ENCODE peak calls at places on chromosomes 5 and 9, in ten cellular contexts. One of them, this sample, is unnamed.
A peak's percentile ranks its signal among the peaks of the same experiment; 100 is the strongest.

GRCh38 chr9:130172858-130173461 is 756 bp downstream of the NCS1 start:
- DNase-seq in bronchial epithelial cell: no peak
- DNase-seq in CMK: no peak
- DNase-seq in T follicular helper cell: peak; percentile 10
- DNase-seq in tibial artery: peak; percentile 83
- DNase-seq in stimulated activated CD8-positive, alpha-beta memory T cell treated with anti-CD3 and anti-CD28 coated beads, Interleukin-4, amount 100 ng/mL, for 48 hours: peak; percentile 60
- DNase-seq in upper lobe of right lung: no peak
- DNase-seq in Calu3: peak; percentile 18
- DNase-seq in HCT116: no peak
- DNase-seq in effector memory CD4-positive, alpha-beta T cell: peak; percentile 54
- DNase-seq in this sample: no peak

GRCh38 chr5:1312993-1313833 is 18.3 kb upstream of the TERT start:
- DNase-seq in bronchial epithelial cell: no peak
- DNase-seq in CMK: no peak
- DNase-seq in T follicular helper cell: no peak
- DNase-seq in tibial artery: peak; percentile 48
- DNase-seq in stimulated activated CD8-positive, alpha-beta memory T cell treated with anti-CD3 and anti-CD28 coated beads, Interleukin-4, amount 100 ng/mL, for 48 hours: peak; percentile 45
- DNase-seq in upper lobe of right lung: peak; percentile 54
- DNase-seq in Calu3: no peak
- DNase-seq in HCT116: no peak
- DNase-seq in effector memory CD4-positive, alpha-beta T cell: no peak
- DNase-seq in this sample: peak; percentile 62

GRCh38 chr5:60945760-60946253 is 802 bp downstream of the NDUFAF2 start:
- DNase-seq in bronchial epithelial cell: peak; percentile 52
- DNase-seq in CMK: no peak
- DNase-seq in T follicular helper cell: peak; percentile 2
- DNase-seq in tibial artery: peak; percentile 69
- DNase-seq in stimulated activated CD8-positive, alpha-beta memory T cell treated with anti-CD3 and anti-CD28 coated beads, Interleukin-4, amount 100 ng/mL, for 48 hours: no peak
- DNase-seq in upper lobe of right lung: no peak
- DNase-seq in Calu3: no peak
- DNase-seq in HCT116: no peak
- DNase-seq in effector memory CD4-positive, alpha-beta T cell: no peak
- DNase-seq in this sample: no peak

GRCh38 chr5:110625376-110625999 is 101.0 kb downstream of the TMEM232 start:
- DNase-seq in bronchial epithelial cell: peak; percentile 37
- DNase-seq in CMK: no peak
- DNase-seq in T follicular helper cell: no peak
- DNase-seq in tibial artery: no peak
- DNase-seq in stimulated activated CD8-positive, alpha-beta memory T cell treated with anti-CD3 and anti-CD28 coated beads, Interleukin-4, amount 100 ng/mL, for 48 hours: no peak
- DNase-seq in upper lobe of right lung: no peak
- DNase-seq in Calu3: no peak
- DNase-seq in HCT116: peak; percentile 22
- DNase-seq in effector memory CD4-positive, alpha-beta T cell: no peak
- DNase-seq in this sample: no peak

GRCh38 chr5:139708877-139709586 is 60.9 kb downstream of the CXXC5 start:
- DNase-seq in bronchial epithelial cell: peak; percentile 28
- DNase-seq in CMK: peak; percentile 93
- DNase-seq in T follicular helper cell: no peak
- DNase-seq in tibial artery: peak; percentile 91
- DNase-seq in stimulated activated CD8-positive, alpha-beta memory T cell treated with anti-CD3 and anti-CD28 coated beads, Interleukin-4, amount 100 ng/mL, for 48 hours: no peak
- DNase-seq in upper lobe of right lung: peak; percentile 71
- DNase-seq in Calu3: no peak
- DNase-seq in HCT116: no peak
- DNase-seq in effector memory CD4-positive, alpha-beta T cell: no peak
- DNase-seq in this sample: no peak

GRCh38 chr5:87120518-87121314 is 147.0 kb upstream of the RASA1 start:
- DNase-seq in bronchial epithelial cell: peak; percentile 100
- DNase-seq in CMK: no peak
- DNase-seq in T follicular helper cell: no peak
- DNase-seq in tibial artery: no peak
- DNase-seq in stimulated activated CD8-positive, alpha-beta memory T cell treated with anti-CD3 and anti-CD28 coated beads, Interleukin-4, amount 100 ng/mL, for 48 hours: no peak
- DNase-seq in upper lobe of right lung: no peak
- DNase-seq in Calu3: peak; percentile 74
- DNase-seq in HCT116: peak; percentile 85
- DNase-seq in effector memory CD4-positive, alpha-beta T cell: no peak
- DNase-seq in this sample: no peak

GRCh38 chr5:110594866-110595265 is 131.6 kb downstream of the TMEM232 start:
- DNase-seq in bronchial epithelial cell: no peak
- DNase-seq in CMK: no peak
- DNase-seq in T follicular helper cell: no peak
- DNase-seq in tibial artery: no peak
- DNase-seq in stimulated activated CD8-positive, alpha-beta memory T cell treated with anti-CD3 and anti-CD28 coated beads, Interleukin-4, amount 100 ng/mL, for 48 hours: no peak
- DNase-seq in upper lobe of right lung: no peak
- DNase-seq in Calu3: no peak
- DNase-seq in HCT116: no peak
- DNase-seq in effector memory CD4-positive, alpha-beta T cell: no peak
- DNase-seq in this sample: no peak

GRCh38 chr9:93091453-93092081 is 4.5 kb upstream of the CARD19 start:
- DNase-seq in bronchial epithelial cell: peak; percentile 85
- DNase-seq in CMK: no peak
- DNase-seq in T follicular helper cell: no peak
- DNase-seq in tibial artery: peak; percentile 66
- DNase-seq in stimulated activated CD8-positive, alpha-beta memory T cell treated with anti-CD3 and anti-CD28 coated beads, Interleukin-4, amount 100 ng/mL, for 48 hours: peak; percentile 77
- DNase-seq in upper lobe of right lung: peak; percentile 63
- DNase-seq in Calu3: peak; percentile 62
- DNase-seq in HCT116: peak; percentile 73
- DNase-seq in effector memory CD4-positive, alpha-beta T cell: no peak
- DNase-seq in this sample: peak; percentile 30

GRCh38 chr5:127858116-127858784 is 155.1 kb downstream of the CCDC192 start:
- DNase-seq in bronchial epithelial cell: no peak
- DNase-seq in CMK: no peak
- DNase-seq in T follicular helper cell: no peak
- DNase-seq in tibial artery: no peak
- DNase-seq in stimulated activated CD8-positive, alpha-beta memory T cell treated with anti-CD3 and anti-CD28 coated beads, Interleukin-4, amount 100 ng/mL, for 48 hours: no peak
- DNase-seq in upper lobe of right lung: no peak
- DNase-seq in Calu3: no peak
- DNase-seq in HCT116: no peak
- DNase-seq in effector memory CD4-positive, alpha-beta T cell: no peak
- DNase-seq in this sample: no peak

GRCh38 chr5:143657814-143658395 is 154.1 kb upstream of the HMHB1 start:
- DNase-seq in bronchial epithelial cell: peak; percentile 82
- DNase-seq in CMK: no peak
- DNase-seq in T follicular helper cell: no peak
- DNase-seq in tibial artery: no peak
- DNase-seq in stimulated activated CD8-positive, alpha-beta memory T cell treated with anti-CD3 and anti-CD28 coated beads, Interleukin-4, amount 100 ng/mL, for 48 hours: no peak
- DNase-seq in upper lobe of right lung: no peak
- DNase-seq in Calu3: peak; percentile 33
- DNase-seq in HCT116: no peak
- DNase-seq in effector memory CD4-positive, alpha-beta T cell: no peak
- DNase-seq in this sample: no peak

GRCh38 chr5:83718195-83718825 is 2.3 kb downstream of the HAPLN1 start:
- DNase-seq in bronchial epithelial cell: peak; percentile 61
- DNase-seq in CMK: peak; percentile 9
- DNase-seq in T follicular helper cell: no peak
- DNase-seq in tibial artery: no peak
- DNase-seq in stimulated activated CD8-positive, alpha-beta memory T cell treated with anti-CD3 and anti-CD28 coated beads, Interleukin-4, amount 100 ng/mL, for 48 hours: peak; percentile 34
- DNase-seq in upper lobe of right lung: no peak
- DNase-seq in Calu3: peak; percentile 69
- DNase-seq in HCT116: peak; percentile 59
- DNase-seq in effector memory CD4-positive, alpha-beta T cell: no peak
- DNase-seq in this sample: no peak

GRCh38 chr9:117828466-117828865 is 124.3 kb downstream of the TLR4 start:
- DNase-seq in bronchial epithelial cell: no peak
- DNase-seq in CMK: no peak
- DNase-seq in T follicular helper cell: no peak
- DNase-seq in tibial artery: no peak
- DNase-seq in stimulated activated CD8-positive, alpha-beta memory T cell treated with anti-CD3 and anti-CD28 coated beads, Interleukin-4, amount 100 ng/mL, for 48 hours: no peak
- DNase-seq in upper lobe of right lung: no peak
- DNase-seq in Calu3: no peak
- DNase-seq in HCT116: no peak
- DNase-seq in effector memory CD4-positive, alpha-beta T cell: no peak
- DNase-seq in this sample: no peak

GRCh38 chr5:137292461-137293025 is 206.6 kb downstream of the SPOCK1 start:
- DNase-seq in bronchial epithelial cell: peak; percentile 25
- DNase-seq in CMK: no peak
- DNase-seq in T follicular helper cell: no peak
- DNase-seq in tibial artery: no peak
- DNase-seq in stimulated activated CD8-positive, alpha-beta memory T cell treated with anti-CD3 and anti-CD28 coated beads, Interleukin-4, amount 100 ng/mL, for 48 hours: no peak
- DNase-seq in upper lobe of right lung: no peak
- DNase-seq in Calu3: no peak
- DNase-seq in HCT116: no peak
- DNase-seq in effector memory CD4-positive, alpha-beta T cell: no peak
- DNase-seq in this sample: no peak